ENCODE peak calls at places on chromosomes 5 and 9, in seven cellular contexts. I, T, X, R, P, D and K are unnamed samples.

GRCh38 chr5:171845857-171846785 is 60.5 kb downstream of the SMIM23 start:
- DNase-seq in X (peak), D (no peak), R (peak), T (no peak), P (no peak), I (no peak), K (no peak)

GRCh38 chr5:149799965-149800516 is 69.9 kb downstream of the PPARGC1B start:
- DNase-seq in X (no peak), I (no peak), P (no peak), D (no peak), R (no peak), T (no peak), K (no peak)

GRCh38 chr5:32714836-32715235 is 3.7 kb downstream of the NPR3 start:
- DNase-seq in D (no peak), X (no peak), P (no peak), R (no peak), T (no peak), I (no peak), K (no peak)

GRCh38 chr9:16257604-16258003 is 612.9 kb downstream of the BNC2 start:
- DNase-seq in D (no peak), X (peak), P (no peak), I (no peak), R (no peak), T (no peak), K (no peak)

GRCh38 chr9:4768681-4769080 is 24.1 kb upstream of the RCL1 start:
- DNase-seq in I (no peak), R (no peak), X (no peak), T (no peak), P (no peak), D (no peak), K (no peak)

GRCh38 chr5:79694652-79695051 is 5.0 kb downstream of the CMYA5 start:
- DNase-seq in P (no peak), T (no peak), D (no peak), R (no peak), I (no peak), X (peak), K (no peak)

GRCh38 chr9:98658965-98659364 is 49.8 kb downstream of the GABBR2 start:
- DNase-seq in D (no peak), I (no peak), X (peak), T (no peak), P (no peak), R (peak), K (no peak)

GRCh38 chr5:179668404-179668803 is 12.4 kb downstream of the CBY3 start:
- DNase-seq in T (no peak), D (peak), R (no peak), I (no peak), X (peak), P (peak), K (peak)

GRCh38 chr9:98742325-98743280 is 33.9 kb upstream of the GABBR2 start:
- DNase-seq in I (no peak), R (no peak), D (no peak), X (no peak), P (no peak), T (no peak), K (no peak)

GRCh38 chr9:112820886-112821285 is 69.8 kb downstream of the SLC46A2 start:
- DNase-seq in T (no peak), R (peak), D (no peak), X (peak), I (no peak), P (peak), K (no peak)